ENCODE peak calls at places on chromosomes 2 and 18, in seven cellular contexts. Z is progenitor cell of endocrine pancreas, S is WTC11, W is Calu3, V is ovary, X is upper lobe of right lung, T is colonic mucosa. U is an unnamed sample.

GRCh38 chr2:173607601-173608311 is 253.1 kb downstream of the CDCA7 start:
- DNase-seq in Z (no peak), S (no peak), W (no peak), V (no peak), X (no peak), T (peak; percentile 25), U (no peak)

GRCh38 chr18:49019446-49020045 is 68.8 kb upstream of the SMAD7 start:
- DNase-seq in Z (no peak), S (no peak), W (no peak), V (no peak), X (peak; percentile 48), T (peak; percentile 13), U (peak; percentile 10)

GRCh38 chr2:218387369-218388194 is 5.5 kb downstream of the SLC11A1 start:
- DNase-seq in Z (no peak), S (peak; percentile 83), W (no peak), V (peak; percentile 84), X (peak; percentile 91), T (peak; percentile 85), U (no peak)

GRCh38 chr2:797556-797955 is 120.3 kb upstream of the TMEM18 start:
- DNase-seq in Z (no peak), S (no peak), W (no peak), V (no peak), X (no peak), T (no peak), U (no peak)

GRCh38 chr2:136828774-136829173 is 63.4 kb downstream of the THSD7B start:
- DNase-seq in Z (no peak), S (no peak), W (no peak), V (no peak), X (no peak), T (no peak), U (no peak)

GRCh38 chr2:211351998-211352397 is 795.6 kb downstream of the CPS1 start:
- DNase-seq in Z (no peak), S (no peak), W (no peak), V (no peak), X (no peak), T (no peak), U (no peak)

GRCh38 chr18:48021273-48021914 is 90.9 kb upstream of the SMAD2 start:
- DNase-seq in Z (no peak), S (peak; percentile 10), W (no peak), V (no peak), X (no peak), T (no peak), U (no peak)

GRCh38 chr2:10329880-10330699 is 27.4 kb downstream of the HPCAL1 start:
- DNase-seq in Z (no peak), S (no peak), W (peak; percentile 48), V (no peak), X (no peak), T (no peak), U (peak; percentile 45)

GRCh38 chr18:68034293-68034692 is 517.8 kb upstream of the DSEL start:
- DNase-seq in Z (no peak), S (no peak), W (no peak), V (no peak), X (no peak), T (no peak), U (no peak)

GRCh38 chr2:128069769-128070168 is 21.2 kb upstream of the UGGT1 start:
- DNase-seq in Z (no peak), S (no peak), W (no peak), V (no peak), X (no peak), T (peak; percentile 27), U (no peak)

GRCh38 chr18:64991102-64991501 is 759.7 kb upstream of the CDH7 start:
- DNase-seq in Z (no peak), S (no peak), W (no peak), V (no peak), X (no peak), T (no peak), U (no peak)

GRCh38 chr18:26322892-26323653 is 96.8 kb downstream of the TAF4B start:
- DNase-seq in Z (no peak), S (no peak), W (no peak), V (no peak), X (no peak), T (no peak), U (no peak)

GRCh38 chr2:225004531-225004930 is 37.7 kb downstream of the DOCK10 start:
- DNase-seq in Z (no peak), S (no peak), W (no peak), V (no peak), X (no peak), T (no peak), U (no peak)

GRCh38 chr2:85409719-85410583 is at the start of gene CAPG:
- DNase-seq in Z (no peak), S (peak; percentile 47), W (peak; percentile 86), V (no peak), X (peak; percentile 91), T (peak; percentile 97), U (no peak)

GRCh38 chr18:61953641-61954040 is 60.8 kb upstream of the RNF152 start:
- DNase-seq in Z (no peak), S (no peak), W (no peak), V (no peak), X (no peak), T (no peak), U (no peak)

GRCh38 chr2:238714038-238714528 is 133.8 kb upstream of the TWIST2 start:
- DNase-seq in Z (no peak), S (no peak), W (no peak), V (no peak), X (no peak), T (no peak), U (no peak)

GRCh38 chr2:216188956-216189355 is 79.8 kb downstream of the XRCC5 start:
- DNase-seq in Z (no peak), S (no peak), W (no peak), V (no peak), X (no peak), T (no peak), U (no peak)

GRCh38 chr18:77206676-77207370 is 42.8 kb upstream of the GALR1 start:
- DNase-seq in Z (no peak), S (no peak), W (no peak), V (peak; percentile 55), X (no peak), T (peak; percentile 40), U (peak; percentile 59)

GRCh38 chr18:63307555-63308200 is 11.9 kb downstream of the BCL2 start:
- DNase-seq in Z (no peak), S (no peak), W (no peak), V (no peak), X (no peak), T (no peak), U (no peak)

GRCh38 chr2:36376319-36376765 is 20.8 kb downstream of the CRIM1 start:
- DNase-seq in Z (no peak), S (no peak), W (peak; percentile 66), V (peak; percentile 90), X (peak; percentile 87), T (peak; percentile 90), U (no peak)

DNA sequence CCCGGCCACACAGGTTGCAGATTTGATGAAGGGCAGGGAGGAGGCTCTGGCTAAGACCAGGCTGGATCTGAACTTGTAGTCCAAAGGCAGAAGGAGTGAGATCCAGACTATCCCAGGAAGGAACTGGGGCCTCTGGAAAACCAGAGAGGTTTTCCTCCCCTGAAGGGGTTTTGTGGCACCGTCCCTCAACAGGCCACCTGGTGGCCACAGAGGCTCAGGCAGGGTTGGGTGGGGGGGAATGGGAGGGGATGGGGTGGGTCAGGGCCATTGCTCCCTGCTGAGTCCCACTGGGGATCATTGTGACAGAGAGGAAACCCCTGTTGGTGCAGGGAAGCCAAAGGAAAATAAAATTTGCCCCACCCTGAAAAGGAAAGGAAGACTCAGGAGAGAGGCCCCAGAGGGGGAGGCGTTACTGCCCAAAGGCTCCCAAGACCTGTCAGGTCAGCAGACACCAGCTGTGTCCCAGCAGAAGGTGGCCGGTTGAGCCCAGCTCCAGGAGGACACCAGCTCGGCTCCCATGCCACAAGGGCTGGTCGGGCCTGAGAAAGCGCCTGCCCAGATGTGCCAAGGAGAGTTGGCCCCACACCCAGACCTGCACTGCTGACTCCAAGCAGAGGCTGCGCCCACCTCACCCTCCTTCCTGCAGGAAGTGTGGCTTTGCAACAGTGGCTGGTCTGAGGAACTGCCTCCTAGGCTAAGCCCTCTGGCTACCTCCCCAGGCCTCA is 37.3 kb upstream of the PTMA start:
- DNase-seq in Z (no peak), S (no peak), W (no peak), V (peak; percentile 37), X (no peak), T (peak; percentile 80), U (peak; percentile 60)
- TF ChIP-seq CTCF in Z (peak; percentile 54), S (no peak), W (peak; percentile 72), V (no peak), X (peak; percentile 38), T (peak; percentile 28), U (peak; percentile 50)

GRCh38 chr18:22363867-22364463 is 53.8 kb downstream of the CTAGE1 start:
- DNase-seq in Z (no peak), S (no peak), W (no peak), V (no peak), X (no peak), T (no peak), U (no peak)
- TF ChIP-seq CTCF in Z (peak; percentile 10), S (no peak), W (no peak), V (no peak), X (peak; percentile 39), T (peak; percentile 26), U (no peak)

GRCh38 chr2:162343824-162344616 is at the start of gene GCA:
- DNase-seq in Z (peak; percentile 98), S (peak; percentile 99), W (peak; percentile 99), V (peak; percentile 96), X (peak; percentile 99), T (peak; percentile 99), U (peak; percentile 98)
- TF ChIP-seq CTCF in Z (peak; percentile 12), S (no peak), W (no peak), V (no peak), X (no peak), T (no peak), U (no peak)

GRCh38 chr18:23916338-23916737 is 98.2 kb upstream of the TTC39C start:
- DNase-seq in Z (no peak), S (no peak), W (no peak), V (no peak), X (no peak), T (no peak), U (no peak)

GRCh38 chr18:23922939-23923338 is 91.6 kb upstream of the TTC39C start:
- DNase-seq in Z (no peak), S (no peak), W (no peak), V (no peak), X (no peak), T (no peak), U (no peak)

GRCh38 chr18:23921716-23922285 is 92.8 kb upstream of the TTC39C start:
- DNase-seq in Z (no peak), S (peak; percentile 46), W (no peak), V (no peak), X (no peak), T (no peak), U (no peak)

GRCh38 chr18:23920054-23920453 is 94.5 kb upstream of the TTC39C start:
- DNase-seq in Z (no peak), S (no peak), W (no peak), V (no peak), X (no peak), T (no peak), U (no peak)

DNA sequence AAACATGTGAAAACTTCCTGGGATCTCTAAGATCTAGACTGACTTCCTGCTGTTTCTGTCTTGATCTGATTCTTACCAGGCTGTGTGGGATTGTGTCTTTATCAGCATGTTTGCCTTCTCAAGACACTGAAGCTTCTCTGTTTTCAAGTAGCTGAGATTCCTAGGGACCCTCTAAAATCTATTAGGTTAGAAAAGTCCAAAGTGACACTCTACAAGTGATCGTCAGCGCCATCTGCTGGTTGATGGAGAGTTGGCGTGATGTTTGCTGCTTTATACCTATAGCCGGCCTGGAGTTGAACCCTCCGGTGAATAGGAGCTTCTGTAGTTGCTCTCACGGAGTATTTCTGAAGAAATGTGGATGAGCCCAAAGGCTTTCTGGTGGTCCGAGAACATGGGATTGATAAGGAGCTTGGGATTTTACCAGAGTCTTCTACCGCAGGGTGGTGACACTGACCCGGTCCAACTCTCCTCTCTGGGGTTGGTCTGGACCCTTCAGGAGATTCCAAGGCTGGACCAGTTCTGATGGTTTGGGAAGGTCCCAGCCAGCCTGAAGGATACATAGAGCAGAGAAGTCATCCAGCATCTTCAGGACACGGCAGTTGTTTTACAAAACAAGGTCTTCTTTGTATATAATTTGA is 96.0 kb upstream of the TTC39C start:
- DNase-seq in Z (peak; percentile 68), S (peak; percentile 88), W (peak; percentile 71), V (peak; percentile 74), X (peak; percentile 75), T (peak; percentile 83), U (peak; percentile 76)
- TF ChIP-seq CTCF in Z (peak; percentile 91), S (peak; percentile 80), W (peak; percentile 87), V (peak; percentile 48), X (peak; percentile 85), T (peak; percentile 92), U (peak; percentile 82)

U was measured in WERI-Rb-1.